ENCODE peak calls at places on chromosomes 13 and 19, in nine cellular contexts. X, A, F, C, I, M, Y, B and W are unnamed samples.

GRCh38 chr13:33032037-33032625 is 15.9 kb downstream of the KL start:
- DNase-seq in X (no peak), A (no peak), F (no peak), C (no peak), I (no peak), M (no peak), Y (peak), B (no peak), W (no peak)

GRCh38 chr13:32838985-32839384 is 177.2 kb upstream of the KL start:
- DNase-seq in X (peak), A (no peak), F (peak), C (no peak), I (no peak), M (peak), Y (peak), B (no peak), W (no peak)

GRCh38 chr13:65594255-65594654 is 1635.9 kb downstream of the PCDH9 start:
- DNase-seq in X (no peak), A (no peak), F (no peak), C (no peak), I (no peak), M (no peak), Y (no peak), B (no peak), W (no peak)

GRCh38 chr13:26590379-26590778 is 32.9 kb downstream of the WASF3 start:
- DNase-seq in X (no peak), A (no peak), F (no peak), C (no peak), I (no peak), M (no peak), Y (no peak), B (no peak), W (no peak)

GRCh38 chr13:45222919-45223318 is 22.1 kb upstream of the KCTD4 start:
- DNase-seq in X (no peak), A (no peak), F (no peak), C (no peak), I (no peak), M (no peak), Y (no peak), B (no peak), W (no peak)

GRCh38 chr19:17296976-17297375 is 6.2 kb downstream of the ABHD8 start:
- DNase-seq in X (no peak), A (no peak), F (no peak), C (no peak), I (no peak), M (no peak), Y (no peak), B (no peak), W (no peak)

GRCh38 chr19:7415163-7415856 is 66.6 kb downstream of the ARHGEF18 start:
- DNase-seq in X (peak), A (no peak), F (no peak), C (no peak), I (no peak), M (no peak), Y (no peak), B (no peak), W (no peak)

GRCh38 chr13:80755925-80756324 is 415.0 kb upstream of the SPRY2 start:
- DNase-seq in X (no peak), A (peak), F (no peak), C (no peak), I (no peak), M (no peak), Y (no peak), B (no peak), W (no peak)

GRCh38 chr13:101452519-101453485 is at the start of gene ITGBL1:
- DNase-seq in X (no peak), A (no peak), F (no peak), C (no peak), I (peak), M (no peak), Y (no peak), B (no peak), W (no peak)

GRCh38 chr19:4415352-4415751 is 12.9 kb downstream of the CHAF1A start:
- DNase-seq in X (no peak), A (no peak), F (no peak), C (no peak), I (no peak), M (no peak), Y (no peak), B (no peak), W (no peak)

GRCh38 chr19:7492142-7493055 is 3.6 kb upstream of the PEX11G start:
- DNase-seq in X (no peak), A (no peak), F (peak), C (peak), I (no peak), M (no peak), Y (no peak), B (no peak), W (no peak)

GRCh38 chr19:45305421-45305820 is 17.3 kb downstream of the CKM start:
- DNase-seq in X (no peak), A (no peak), F (no peak), C (no peak), I (no peak), M (no peak), Y (no peak), B (no peak), W (no peak)

GRCh38 chr19:39820696-39821095 is 13.3 kb downstream of the DYRK1B start:
- DNase-seq in X (no peak), A (no peak), F (no peak), C (no peak), I (no peak), M (no peak), Y (no peak), B (no peak), W (no peak)

GRCh38 chr19:54189020-54189667 is at the start of gene MBOAT7:
- DNase-seq in X (no peak), A (no peak), F (no peak), C (no peak), I (no peak), M (peak), Y (no peak), B (no peak), W (no peak)

GRCh38 chr13:114121496-114122466 is 10.6 kb downstream of the RASA3 start:
- DNase-seq in X (no peak), A (no peak), F (no peak), C (no peak), I (no peak), M (no peak), Y (no peak), B (no peak), W (no peak)

GRCh38 chr19:18429717-18430416 is 8.1 kb downstream of the ISYNA1 start:
- DNase-seq in X (no peak), A (no peak), F (peak), C (no peak), I (no peak), M (no peak), Y (no peak), B (no peak), W (no peak)

GRCh38 chr19:4647676-4648644 is 8.6 kb downstream of the TNFAIP8L1 start:
- DNase-seq in X (no peak), A (no peak), F (no peak), C (no peak), I (no peak), M (no peak), Y (no peak), B (no peak), W (peak)

GRCh38 chr13:105168295-105168694 is 1367.2 kb downstream of the EFNB2 start:
- DNase-seq in X (no peak), A (no peak), F (no peak), C (no peak), I (no peak), M (no peak), Y (no peak), B (no peak), W (no peak)

GRCh38 chr19:48458016-48458415 is 2.6 kb downstream of the KCNJ14 start:
- DNase-seq in X (no peak), A (no peak), F (no peak), C (no peak), I (no peak), M (no peak), Y (no peak), B (no peak), W (no peak)

GRCh38 chr19:39557791-39558622 is 18.0 kb upstream of the EID2 start:
- DNase-seq in X (no peak), A (no peak), F (peak), C (no peak), I (no peak), M (peak), Y (no peak), B (no peak), W (no peak)

GRCh38 chr13:30797847-30798246 is 62.5 kb downstream of the ALOX5AP start:
- DNase-seq in X (no peak), A (no peak), F (no peak), C (no peak), I (no peak), M (no peak), Y (no peak), B (no peak), W (peak)

GRCh38 chr13:61275251-61275650 is 140.4 kb downstream of the PCDH20 start:
- DNase-seq in X (no peak), A (no peak), F (no peak), C (no peak), I (no peak), M (no peak), Y (no peak), B (no peak), W (no peak)

GRCh38 chr13:38849316-38849715 is 141.3 kb downstream of the STOML3 start:
- DNase-seq in X (no peak), A (no peak), F (no peak), C (no peak), I (no peak), M (no peak), Y (no peak), B (no peak), W (no peak)

GRCh38 chr19:19192910-19193423 is 909 bp downstream of the RFXANK start:
- DNase-seq in X (no peak), A (no peak), F (no peak), C (no peak), I (no peak), M (peak), Y (no peak), B (no peak), W (no peak)

GRCh38 chr19:36210497-36210896 is 4.0 kb downstream of the ZNF565 start:
- DNase-seq in X (no peak), A (no peak), F (no peak), C (no peak), I (no peak), M (no peak), Y (no peak), B (no peak), W (no peak)

GRCh38 chr19:50669319-50670101 is 20.3 kb downstream of the C19orf81 start:
- DNase-seq in X (peak), A (no peak), F (peak), C (peak), I (no peak), M (peak), Y (peak), B (no peak), W (no peak)

GRCh38 chr19:6378036-6378435 is 2.3 kb upstream of the PSPN start:
- DNase-seq in X (no peak), A (no peak), F (no peak), C (no peak), I (no peak), M (no peak), Y (no peak), B (no peak), W (no peak)

GRCh38 chr13:42116225-42116624 is 67.8 kb downstream of the DGKH start:
- DNase-seq in X (no peak), A (no peak), F (no peak), C (no peak), I (no peak), M (no peak), Y (no peak), B (no peak), W (no peak)

GRCh38 chr13:98511435-98511834 is 65.5 kb downstream of the STK24 start:
- DNase-seq in X (no peak), A (no peak), F (no peak), C (no peak), I (no peak), M (no peak), Y (no peak), B (no peak), W (no peak)

GRCh38 chr13:113853518-113854237 is 10.2 kb downstream of the GAS6 start:
- DNase-seq in X (no peak), A (no peak), F (no peak), C (no peak), I (no peak), M (no peak), Y (no peak), B (no peak), W (peak)

GRCh38 chr19:45484273-45484945 is 12.4 kb downstream of the RTN2 start:
- DNase-seq in X (no peak), A (no peak), F (no peak), C (no peak), I (no peak), M (no peak), Y (no peak), B (no peak), W (no peak)

GRCh38 chr13:79966502-79966901 is 374.4 kb downstream of the SPRY2 start:
- DNase-seq in X (peak), A (no peak), F (no peak), C (no peak), I (no peak), M (no peak), Y (no peak), B (no peak), W (no peak)

GRCh38 chr19:13103961-13104847 is 1.5 kb upstream of the LYL1 start:
- DNase-seq in X (no peak), A (peak), F (peak), C (peak), I (no peak), M (peak), Y (peak), B (no peak), W (peak)